ENCODE peak calls at places on chromosome 4, in nine cellular contexts. M is sigmoid colon, C is prostate gland, F is breast epithelium, W is HCT116, E is stomach, O is upper lobe of left lung, P is GM23338, B is SK-N-SH. J is an unnamed sample.

GRCh38 chr4:186074189-186074588 is 5.2 kb downstream of the TLR3 start:
- DNase-seq in O (peak; percentile 92), F (no peak), B (no peak), M (no peak), E (no peak), P (no peak), C (no peak), W (no peak), J (no peak)

GRCh38 chr4:98514930-98515809 is 143.2 kb downstream of the TSPAN5 start:
- DNase-seq in O (no peak), C (no peak), P (peak; percentile 53), W (no peak), F (no peak), E (no peak), M (no peak), B (peak; percentile 23), J (no peak)

GRCh38 chr4:71198958-71199357 is 139.9 kb upstream of the SLC4A4 start:
- DNase-seq in W (no peak), P (no peak), C (no peak), O (no peak), F (no peak), B (no peak), M (no peak), E (no peak), J (no peak)

GRCh38 chr4:53861856-53862610 is 202.4 kb downstream of the CHIC2 start:
- DNase-seq in E (no peak), O (no peak), F (no peak), M (peak; percentile 85), B (no peak), C (no peak), P (no peak), W (no peak), J (no peak)

GRCh38 chr4:3115637-3116300 is 41.3 kb downstream of the HTT start:
- DNase-seq in F (no peak), P (no peak), M (no peak), B (no peak), O (no peak), E (no peak), C (no peak), W (no peak), J (no peak)

GRCh38 chr4:55819634-55820033 is at the start of gene EXOC1L:
- DNase-seq in B (peak; percentile 75), M (no peak), E (no peak), F (no peak), C (no peak), W (no peak), P (peak; percentile 93), O (no peak), J (no peak)

GRCh38 chr4:147407261-147408045 is 73.4 kb upstream of the EDNRA start:
- DNase-seq in W (peak; percentile 16), P (peak; percentile 37), M (no peak), O (no peak), C (no peak), B (no peak), E (no peak), F (no peak), J (no peak)

GRCh38 chr4:60215906-60216305 is 984.2 kb upstream of the ADGRL3 start:
- DNase-seq in W (no peak), P (no peak), F (no peak), E (no peak), B (no peak), C (no peak), M (no peak), O (no peak), J (no peak)

GRCh38 chr4:38275331-38275821 is 315.2 kb downstream of the PTTG2 start:
- DNase-seq in M (no peak), B (no peak), E (no peak), P (no peak), F (no peak), W (peak; percentile 37), C (no peak), O (peak; percentile 87), J (no peak)

GRCh38 chr4:112520598-112521122 is 4.7 kb upstream of the NEUROG2 start:
- DNase-seq in F (no peak), O (no peak), E (no peak), P (peak; percentile 70), B (peak; percentile 63), M (no peak), W (no peak), C (no peak), J (no peak)

GRCh38 chr4:27115221-27115620 is 254.6 kb downstream of the STIM2 start:
- DNase-seq in C (no peak), O (no peak), E (no peak), P (no peak), B (no peak), M (no peak), W (no peak), F (peak; percentile 31), J (no peak)

GRCh38 chr4:62550106-62550505 is 1350.0 kb downstream of the ADGRL3 start:
- DNase-seq in M (no peak), C (no peak), F (no peak), W (no peak), B (no peak), P (no peak), E (no peak), O (no peak), J (no peak)

GRCh38 chr4:1285790-1286553 is 3.7 kb upstream of the MAEA start:
- DNase-seq in P (peak; percentile 63), M (no peak), F (no peak), B (no peak), W (no peak), O (peak; percentile 21), E (no peak), C (no peak), J (no peak)

GRCh38 chr4:61911313-61911756 is 711.2 kb downstream of the ADGRL3 start:
- DNase-seq in C (no peak), W (no peak), M (no peak), F (no peak), O (no peak), P (peak; percentile 60), E (no peak), B (no peak), J (no peak)

GRCh38 chr4:111537861-111538260 is 607.4 kb upstream of the FAM241A start:
- DNase-seq in F (no peak), B (no peak), E (no peak), O (no peak), C (no peak), P (no peak), W (no peak), M (no peak), J (no peak)

GRCh38 chr4:104677122-104677521 is 182.4 kb upstream of the CXXC4 start:
- DNase-seq in P (peak; percentile 1), C (no peak), F (no peak), E (no peak), W (no peak), O (no peak), B (no peak), M (no peak), J (no peak)

GRCh38 chr4:2786152-2786671 is 6.7 kb upstream of the SH3BP2 start:
- DNase-seq in C (no peak), O (no peak), W (no peak), E (peak; percentile 22), P (no peak), F (no peak), M (peak; percentile 56), B (no peak), J (no peak)

GRCh38 chr4:8082517-8083055 is 76.0 kb downstream of the ABLIM2 start:
- DNase-seq in F (no peak), M (no peak), C (no peak), E (no peak), B (no peak), P (no peak), W (no peak), O (no peak), J (no peak)

GRCh38 chr4:40292313-40292759 is 42.8 kb upstream of the CHRNA9 start:
- DNase-seq in F (no peak), P (peak; percentile 58), W (no peak), E (no peak), M (no peak), B (no peak), C (no peak), O (no peak), J (peak; percentile 53)

GRCh38 chr4:40648742-40649281 is 19.1 kb upstream of the RBM47 start:
- DNase-seq in M (peak; percentile 66), E (no peak), F (no peak), O (peak; percentile 28), C (no peak), B (no peak), W (no peak), P (peak; percentile 12), J (no peak)

GRCh38 chr4:5012477-5012876 is 6.8 kb downstream of the CYTL1 start:
- DNase-seq in E (no peak), O (no peak), C (no peak), M (no peak), W (no peak), P (no peak), B (no peak), F (no peak), J (no peak)

GRCh38 chr4:40564815-40565505 is 64.7 kb downstream of the RBM47 start:
- DNase-seq in W (no peak), P (peak; percentile 57), M (no peak), B (no peak), E (no peak), C (no peak), F (no peak), O (no peak), J (no peak)

GRCh38 chr4:2843023-2843908 is at the start of gene ADD1:
- DNase-seq in M (peak; percentile 96), W (peak; percentile 76), O (peak; percentile 93), B (peak; percentile 100), E (peak; percentile 93), F (peak; percentile 90), C (peak; percentile 90), P (peak; percentile 93), J (peak; percentile 88)

GRCh38 chr4:99586322-99586721 is 11.7 kb downstream of the MTTP start:
- DNase-seq in W (no peak), F (no peak), E (no peak), O (no peak), M (no peak), P (no peak), B (no peak), C (no peak), J (no peak)
- TF ChIP-seq POLR2AphosphoS5 in W (no peak), F (no peak), E (no peak), O (no peak), M (no peak), P (no peak), B (no peak), C (no peak), J (no peak)

GRCh38 chr4:183337833-183338232 is 15.6 kb upstream of the CLDN24 start:
- DNase-seq in E (peak; percentile 42), B (no peak), P (no peak), F (no peak), M (no peak), C (no peak), O (no peak), W (no peak), J (no peak)
- TF ChIP-seq POLR2AphosphoS5 in E (no peak), B (no peak), P (no peak), F (no peak), M (no peak), C (no peak), O (no peak), W (no peak), J (no peak)

GRCh38 chr4:81235982-81236749 is 21.1 kb upstream of the PRKG2 start:
- DNase-seq in W (no peak), F (no peak), P (no peak), M (no peak), E (no peak), C (no peak), O (no peak), B (no peak), J (no peak)
- TF ChIP-seq POLR2AphosphoS5 in W (no peak), F (no peak), P (no peak), M (no peak), E (no peak), C (no peak), O (no peak), B (no peak), J (no peak)

GRCh38 chr4:151983854-151984253 is 223.0 kb upstream of the GATB start:
- DNase-seq in P (no peak), E (no peak), M (no peak), O (no peak), B (no peak), W (no peak), F (no peak), C (no peak), J (no peak)
- TF ChIP-seq POLR2AphosphoS5 in P (no peak), E (no peak), M (no peak), O (no peak), B (no peak), W (no peak), F (no peak), C (no peak), J (no peak)